ENCODE peak calls at places on chromosomes 11 and 22, in six cellular contexts. Q is kidney epithelial cell, V is fibroblast of mammary gland, Y is transverse colon, K is brain microvascular endothelial cell, W is H1. E is an unnamed sample.

GRCh38 chr11:14904745-14905103 is 12.7 kb upstream of the CYP2R1 start:
- DNase-seq in Q (no peak), V (peak), Y (peak), K (peak), W (peak), E (peak)

GRCh38 chr22:45159652-45160462 is 3.9 kb upstream of the NUP50 start:
- DNase-seq in Q (no peak), V (peak), Y (peak), K (no peak), W (no peak), E (no peak)

GRCh38 chr11:7595016-7595869 is 78.1 kb downstream of the CYB5R2 start:
- DNase-seq in Q (no peak), V (peak), Y (no peak), K (no peak), W (no peak), E (no peak)

GRCh38 chr22:31240011-31240410 is 27.9 kb downstream of the LIMK2 start:
- DNase-seq in Q (no peak), V (no peak), Y (no peak), K (peak), W (no peak), E (no peak)

GRCh38 chr22:44351685-44352377 is 39.1 kb upstream of the SHISAL1 start:
- DNase-seq in Q (peak), V (peak), Y (peak), K (peak), W (no peak), E (peak)

GRCh38 chr11:23405350-23405937 is 545.2 kb upstream of the CCDC179 start:
- DNase-seq in Q (no peak), V (no peak), Y (no peak), K (no peak), W (no peak), E (no peak)

GRCh38 chr11:73185680-73186293 is 32.3 kb upstream of the P2RY2 start:
- DNase-seq in Q (no peak), V (peak), Y (no peak), K (peak), W (no peak), E (no peak)

GRCh38 chr22:35697142-35697541 is 20.5 kb upstream of the APOL5 start:
- DNase-seq in Q (no peak), V (no peak), Y (no peak), K (no peak), W (no peak), E (no peak)

GRCh38 chr11:41316726-41317125 is 142.7 kb downstream of the LRRC4C start:
- DNase-seq in Q (peak), V (no peak), Y (no peak), K (peak), W (no peak), E (no peak)

GRCh38 chr11:2097356-2097997 is 41.7 kb downstream of the IGF2 start:
- DNase-seq in Q (peak), V (peak), Y (peak), K (peak), W (peak), E (no peak)

GRCh38 chr22:49087716-49088660 is 739.7 kb downstream of the BRD1 start:
- DNase-seq in Q (no peak), V (no peak), Y (no peak), K (no peak), W (no peak), E (no peak)

GRCh38 chr11:129278586-129279319 is 86.6 kb upstream of the ARHGAP32 start:
- DNase-seq in Q (no peak), V (no peak), Y (peak), K (no peak), W (no peak), E (no peak)

GRCh38 chr22:47381240-47381639 is 618.8 kb downstream of the TBC1D22A start:
- DNase-seq in Q (no peak), V (no peak), Y (no peak), K (no peak), W (no peak), E (no peak)

GRCh38 chr11:18307461-18308139 is 14.3 kb downstream of the HPS5 start:
- DNase-seq in Q (no peak), V (no peak), Y (no peak), K (no peak), W (no peak), E (no peak)

GRCh38 chr11:94597896-94598295 is 30.7 kb downstream of the PIWIL4 start:
- DNase-seq in Q (no peak), V (no peak), Y (no peak), K (no peak), W (no peak), E (no peak)

GRCh38 chr22:34986461-34986977 is 79.4 kb upstream of the ISX start:
- DNase-seq in Q (no peak), V (no peak), Y (no peak), K (no peak), W (no peak), E (no peak)

GRCh38 chr22:50578776-50579310 is 616 bp upstream of the CPT1B start:
- DNase-seq in Q (no peak), V (no peak), Y (no peak), K (no peak), W (no peak), E (no peak)

GRCh38 chr22:25405854-25406509 is 158.5 kb upstream of the GRK3 start:
- DNase-seq in Q (no peak), V (no peak), Y (no peak), K (no peak), W (no peak), E (no peak)

GRCh38 chr22:48576333-48577013 is 1251.2 kb downstream of the BRD1 start:
- DNase-seq in Q (no peak), V (no peak), Y (no peak), K (no peak), W (peak), E (no peak)

GRCh38 chr11:59069082-59069481 is 17.0 kb upstream of the GLYATL1B start:
- DNase-seq in Q (no peak), V (no peak), Y (no peak), K (no peak), W (no peak), E (no peak)

GRCh38 chr22:49152146-49152929 is 675.3 kb downstream of the BRD1 start:
- DNase-seq in Q (no peak), V (no peak), Y (no peak), K (no peak), W (no peak), E (no peak)

GRCh38 chr11:117992136-117992535 is 5.9 kb downstream of the IL10RA start:
- DNase-seq in Q (no peak), V (no peak), Y (no peak), K (no peak), W (no peak), E (no peak)

GRCh38 chr11:33248416-33248957 is 8.7 kb upstream of the HIPK3 start:
- DNase-seq in Q (no peak), V (peak), Y (no peak), K (no peak), W (no peak), E (no peak)
- TF ChIP-seq CTCF in Q (no peak), V (no peak), Y (no peak), K (no peak), W (no peak), E (no peak)

GRCh38 chr11:27722117-27722844 is 22.0 kb upstream of the BDNF start:
- DNase-seq in Q (no peak), V (peak), Y (peak), K (peak), W (peak), E (no peak)

GRCh38 chr11:27726981-27727380 is 26.7 kb upstream of the BDNF start:
- DNase-seq in Q (no peak), V (no peak), Y (no peak), K (no peak), W (no peak), E (no peak)

GRCh38 chr11:27722945-27723344 is 22.7 kb upstream of the BDNF start:
- DNase-seq in Q (no peak), V (no peak), Y (no peak), K (peak), W (peak), E (no peak)

GRCh38 chr11:27721505-27722116 is 21.4 kb upstream of the BDNF start:
- DNase-seq in Q (no peak), V (no peak), Y (no peak), K (no peak), W (peak), E (no peak)

DNA sequence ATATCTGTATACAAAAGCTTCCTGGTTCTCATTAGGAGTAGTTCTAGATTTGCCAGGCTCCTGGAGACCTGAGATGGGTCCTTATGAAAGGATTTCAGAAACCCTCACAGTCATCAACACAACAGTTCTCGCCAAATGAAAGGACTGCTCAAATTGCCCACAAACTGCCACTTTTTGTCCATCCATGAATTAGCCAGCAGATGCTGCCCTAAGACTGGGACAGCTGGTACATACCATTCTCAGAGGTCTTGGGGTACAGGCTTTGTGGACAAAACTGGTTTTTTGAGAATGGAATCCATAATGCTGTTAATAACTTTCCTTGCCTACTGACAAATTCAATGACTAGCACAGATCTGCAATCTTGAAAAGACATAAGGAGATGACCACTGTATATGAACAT is 23.4 kb upstream of the BDNF start:
- DNase-seq in Q (no peak), V (no peak), Y (no peak), K (no peak), W (no peak), E (no peak)
- TF ChIP-seq CTCF in Q (no peak), V (no peak), Y (no peak), K (peak), W (no peak), E (no peak)

GRCh38 chr11:111870887-111871692 is at the start of gene ALG9:
- DNase-seq in Q (no peak), V (peak), Y (peak), K (peak), W (peak), E (peak)
- TF ChIP-seq CTCF in Q (peak), V (peak), Y (peak), K (peak), W (peak), E (peak)

GRCh38 chr11:65013130-65013691 is 749 bp upstream of the ARL2 start:
- DNase-seq in Q (no peak), V (peak), Y (peak), K (peak), W (peak), E (peak)
- TF ChIP-seq CTCF in Q (peak), V (peak), Y (no peak), K (peak), W (peak), E (peak)

GRCh38 chr11:67240575-67241389 is 25.5 kb upstream of the GRK2 start:
- DNase-seq in Q (peak), V (peak), Y (peak), K (peak), W (no peak), E (peak)
- TF ChIP-seq CTCF in Q (no peak), V (no peak), Y (no peak), K (peak), W (no peak), E (no peak)

GRCh38 chr11:70049045-70049444 is 29.1 kb upstream of the ANO1 start:
- DNase-seq in Q (no peak), V (no peak), Y (no peak), K (no peak), W (no peak), E (no peak)

GRCh38 chr11:70046089-70046488 is 32.0 kb upstream of the ANO1 start:
- DNase-seq in Q (no peak), V (no peak), Y (no peak), K (no peak), W (no peak), E (no peak)

GRCh38 chr11:70043482-70043881 is 34.6 kb upstream of the ANO1 start:
- DNase-seq in Q (no peak), V (no peak), Y (no peak), K (no peak), W (no peak), E (no peak)

GRCh38 chr11:70050243-70050642 is 27.9 kb upstream of the ANO1 start:
- DNase-seq in Q (no peak), V (no peak), Y (no peak), K (no peak), W (peak), E (no peak)

GRCh38 chr11:70048279-70049024 is 29.7 kb upstream of the ANO1 start:
- DNase-seq in Q (no peak), V (no peak), Y (peak), K (no peak), W (peak), E (no peak)
- TF ChIP-seq CTCF in Q (peak), V (peak), Y (no peak), K (peak), W (peak), E (peak)

GRCh38 chr11:66867425-66868040 is 10.7 kb downstream of the LRFN4 start:
- DNase-seq in Q (no peak), V (no peak), Y (no peak), K (no peak), W (no peak), E (no peak)
- TF ChIP-seq CTCF in Q (no peak), V (no peak), Y (no peak), K (no peak), W (no peak), E (no peak)

GRCh38 chr11:32302826-32303225 is 132.5 kb downstream of the WT1 start:
- DNase-seq in Q (no peak), V (no peak), Y (no peak), K (no peak), W (no peak), E (no peak)

GRCh38 chr11:32297629-32298028 is 137.7 kb downstream of the WT1 start:
- DNase-seq in Q (no peak), V (peak), Y (no peak), K (peak), W (no peak), E (peak)
- TF ChIP-seq CTCF in Q (peak), V (peak), Y (no peak), K (peak), W (no peak), E (no peak)

GRCh38 chr11:45079943-45080719 is 66.3 kb upstream of the PRDM11 start:
- DNase-seq in Q (no peak), V (no peak), Y (peak), K (no peak), W (no peak), E (no peak)

GRCh38 chr11:45085657-45086501 is 60.6 kb upstream of the PRDM11 start:
- DNase-seq in Q (no peak), V (no peak), Y (no peak), K (no peak), W (no peak), E (no peak)

GRCh38 chr11:45082744-45083543 is 63.5 kb upstream of the PRDM11 start:
- DNase-seq in Q (no peak), V (no peak), Y (no peak), K (no peak), W (peak), E (no peak)

GRCh38 chr11:45086526-45086925 is 59.9 kb upstream of the PRDM11 start:
- DNase-seq in Q (no peak), V (no peak), Y (no peak), K (no peak), W (no peak), E (no peak)

DNA sequence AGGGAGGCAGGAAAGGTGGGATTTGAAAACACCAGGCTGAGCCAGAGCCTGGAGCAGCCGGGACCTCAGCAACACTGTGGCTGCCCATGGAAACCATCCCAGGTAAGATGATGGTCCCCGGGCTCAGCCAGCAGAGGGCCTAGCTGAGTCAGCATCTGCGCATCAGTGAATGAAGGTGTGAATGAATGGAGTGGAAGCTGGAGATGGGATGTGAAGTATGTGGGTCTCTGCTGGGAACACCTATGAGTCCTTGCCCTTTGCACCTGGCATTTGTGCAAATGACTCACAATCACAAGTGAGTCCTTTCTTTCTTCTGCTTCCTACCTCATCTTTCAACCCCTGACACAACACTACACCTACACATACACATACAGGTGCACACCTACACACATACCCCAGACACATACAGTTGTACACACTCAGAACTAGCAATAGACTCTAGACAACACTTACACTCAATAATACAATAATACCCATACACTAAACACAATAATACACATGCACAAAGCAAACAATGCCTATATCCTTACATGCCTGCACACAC is 62.8 kb upstream of the PRDM11 start:
- DNase-seq in Q (no peak), V (no peak), Y (no peak), K (no peak), W (peak), E (no peak)
- TF ChIP-seq CTCF in Q (peak), V (peak), Y (no peak), K (peak), W (peak), E (peak)